ENCODE peak calls at places on chromosomes 13 and 19, in five cellular contexts. S, A, W, H and G are unnamed samples.

GRCh38 chr13:44373601-44374347 is at the start of gene SERP2:
- DNase-seq in A (no peak), W (peak; percentile 49), S (peak; percentile 73), H (no peak), G (peak; percentile 76)

GRCh38 chr19:7641288-7642276 is 4.7 kb downstream of the STXBP2 start:
- DNase-seq in A (no peak), W (no peak), H (no peak), S (no peak), G (no peak)

GRCh38 chr13:102700088-102701031 is 5.5 kb upstream of the METTL21C start:
- DNase-seq in S (no peak), H (no peak), W (no peak), A (no peak), G (no peak)

GRCh38 chr19:34120846-34121639 is 51.3 kb upstream of the LSM14A start:
- DNase-seq in W (no peak), H (peak; percentile 30), S (peak; percentile 39), A (no peak), G (no peak)

GRCh38 chr13:112102243-112102642 is 35.3 kb downstream of the SOX1 start:
- DNase-seq in A (no peak), S (no peak), H (peak; percentile 6), W (no peak), G (peak; percentile 40)

GRCh38 chr19:49687566-49688316 is 1.7 kb upstream of the ADM5 start:
- DNase-seq in H (no peak), A (no peak), W (no peak), S (no peak), G (no peak)

GRCh38 chr19:49453757-49454248 is 778 bp downstream of the ALDH16A1 start:
- DNase-seq in H (no peak), S (no peak), W (no peak), A (no peak), G (no peak)

GRCh38 chr19:20278342-20278741 is 111.3 kb downstream of the ZNF486 start:
- DNase-seq in A (peak; percentile 12), H (peak; percentile 30), S (no peak), W (no peak), G (no peak)

GRCh38 chr13:42477588-42478190 is 96.3 kb upstream of the TNFSF11 start:
- DNase-seq in A (no peak), W (no peak), H (no peak), S (no peak), G (no peak)

GRCh38 chr13:45718063-45718462 is 15.9 kb downstream of the CBY2 start:
- DNase-seq in A (no peak), W (no peak), S (no peak), H (peak; percentile 13), G (no peak)

GRCh38 chr13:77533875-77534788 is 1.4 kb upstream of the SCEL start:
- DNase-seq in W (no peak), A (no peak), H (no peak), S (no peak), G (no peak)

GRCh38 chr19:4414144-4414799 is 11.8 kb downstream of the CHAF1A start:
- DNase-seq in S (no peak), H (no peak), A (no peak), W (no peak), G (no peak)

GRCh38 chr13:106587787-106588186 is 19.9 kb upstream of the ARGLU1 start:
- DNase-seq in H (peak; percentile 24), S (no peak), W (no peak), A (no peak), G (no peak)

GRCh38 chr13:101303512-101303911 is 112.8 kb downstream of the NALCN start:
- DNase-seq in S (no peak), A (no peak), H (no peak), W (no peak), G (no peak)

GRCh38 chr13:60584976-60585375 is 188.0 kb downstream of the TDRD3 start:
- DNase-seq in S (no peak), A (no peak), H (no peak), W (no peak), G (no peak)

GRCh38 chr13:59043016-59043415 is 1120.7 kb downstream of the DIAPH3 start:
- DNase-seq in H (no peak), W (no peak), S (no peak), A (no peak), G (no peak)

GRCh38 chr13:20814224-20814910 is 40.6 kb upstream of the EEF1AKMT1 start:
- DNase-seq in S (peak; percentile 85), H (no peak), A (peak; percentile 60), W (no peak), G (peak; percentile 93)
- TF ChIP-seq EP300 in S (no peak), H (no peak), A (no peak), W (no peak), G (peak; percentile 55)

GRCh38 chr19:6423499-6424189 is 967 bp downstream of the KHSRP start:
- DNase-seq in S (no peak), A (peak; percentile 39), H (peak; percentile 49), W (no peak), G (peak; percentile 67)

GRCh38 chr19:6425732-6426686 is 1.4 kb upstream of the KHSRP start:
- DNase-seq in H (peak; percentile 60), S (no peak), W (no peak), A (peak; percentile 30), G (no peak)

GRCh38 chr19:6427131-6427530 is 2.5 kb upstream of the KHSRP start:
- DNase-seq in W (no peak), H (no peak), A (no peak), S (no peak), G (no peak)

GRCh38 chr19:6424190-6424938 is at the start of gene KHSRP:
- DNase-seq in H (no peak), S (peak; percentile 66), A (no peak), W (no peak), G (peak; percentile 63)

GRCh38 chr19:6424939-6425731 is 524 bp upstream of the KHSRP start:
- DNase-seq in W (peak; percentile 100), H (peak; percentile 100), A (peak; percentile 100), S (peak; percentile 100), G (peak; percentile 100)
- TF ChIP-seq EP300 in W (no peak), H (no peak), A (no peak), S (no peak), G (no peak)

DNA sequence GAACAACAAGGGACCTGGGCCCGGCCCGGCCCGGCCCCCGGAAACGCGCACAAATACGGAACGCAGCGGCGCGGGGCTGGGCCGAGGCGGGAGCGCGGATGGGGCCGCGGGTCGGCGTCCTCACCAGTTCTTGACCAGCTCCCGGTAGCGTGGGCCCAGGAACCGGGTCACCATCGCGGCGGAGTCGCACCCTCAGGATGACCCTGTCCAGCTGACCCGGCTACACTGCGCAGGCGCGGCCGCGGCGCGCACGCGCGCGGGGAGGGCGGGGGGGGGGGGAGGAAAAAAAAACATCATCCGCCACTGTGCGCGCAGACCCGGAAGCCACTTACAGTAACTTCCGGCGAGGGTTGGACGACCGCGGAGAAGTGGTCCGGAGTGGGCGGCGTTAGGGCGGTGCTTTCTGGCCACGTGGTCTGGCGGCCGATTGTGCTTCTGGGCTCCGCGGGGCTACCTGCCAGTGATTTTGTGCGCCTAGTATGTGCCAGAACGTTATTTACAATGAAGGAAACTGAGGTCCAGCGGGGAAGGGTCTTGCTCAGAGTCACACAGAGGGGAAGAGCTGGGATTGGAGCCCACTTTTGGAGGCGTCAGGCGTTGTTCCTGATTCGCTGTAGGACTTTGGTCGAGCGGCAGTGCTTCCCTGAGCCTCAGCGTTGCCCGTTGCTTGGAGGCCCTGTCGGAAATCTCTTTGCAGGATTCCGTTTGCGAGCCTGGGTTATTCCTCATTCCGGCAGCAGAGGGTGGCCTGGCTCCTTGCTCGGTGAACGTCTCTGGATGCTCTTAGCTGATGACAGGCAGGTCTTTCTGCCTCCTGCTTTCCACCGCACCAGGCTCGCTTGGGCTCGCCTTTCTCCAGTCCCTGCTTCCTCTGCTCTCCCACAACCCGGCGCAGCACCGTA is at the start of gene UQCR11:
- DNase-seq in H (peak; percentile 94), S (peak; percentile 96), A (peak; percentile 96), W (peak; percentile 79), G (peak; percentile 98)
- TF ChIP-seq EP300 in H (peak; percentile 4), S (no peak), A (no peak), W (no peak), G (no peak)

GRCh38 chr13:80965097-80965496 is 624.2 kb upstream of the SPRY2 start:
- DNase-seq in W (no peak), A (no peak), S (no peak), H (no peak), G (no peak)

GRCh38 chr13:80962855-80963254 is 621.9 kb upstream of the SPRY2 start:
- DNase-seq in W (no peak), A (no peak), H (no peak), S (no peak), G (no peak)

GRCh38 chr13:80957019-80957650 is 616.2 kb upstream of the SPRY2 start:
- DNase-seq in W (no peak), H (peak; percentile 6), A (no peak), S (no peak), G (no peak)

GRCh38 chr13:80962173-80962572 is 621.2 kb upstream of the SPRY2 start:
- DNase-seq in A (no peak), W (no peak), S (no peak), H (no peak), G (no peak)
- TF ChIP-seq EP300 in A (no peak), W (no peak), S (no peak), H (no peak), G (no peak)

GRCh38 chr19:47713046-47714021 is at the start of gene EHD2:
- DNase-seq in W (no peak), S (peak; percentile 91), H (no peak), A (peak; percentile 50), G (peak; percentile 93)
- TF ChIP-seq EP300 in W (no peak), S (no peak), H (no peak), A (no peak), G (no peak)